ENCODE peak calls at places on chromosomes 7 and 10, in five cellular contexts. Q is fibroblast of lung; J is CD4-positive, alpha-beta T cell; B is endodermal cell; C is neural crest cell. L is an unnamed sample.

GRCh38 chr10:31136951-31137885 is 105.6 kb upstream of the ZNF438 start:
- DNase-seq in C (no peak), Q (peak; percentile 75), J (no peak), B (no peak), L (no peak)

GRCh38 chr7:44805950-44806349 is 9.5 kb downstream of the PPIA start:
- DNase-seq in J (no peak), B (no peak), Q (no peak), C (no peak), L (no peak)

GRCh38 chr7:113710310-113711106 is 208.3 kb downstream of the PPP1R3A start:
- DNase-seq in C (peak; percentile 45), B (peak; percentile 81), Q (peak; percentile 84), J (peak; percentile 19), L (no peak)

GRCh38 chr7:66007232-66007631 is 25.2 kb upstream of the GUSB start:
- DNase-seq in B (no peak), Q (no peak), J (no peak), C (no peak), L (no peak)

GRCh38 chr7:45986355-45987298 is 65.6 kb upstream of the IGFBP3 start:
- DNase-seq in C (no peak), Q (no peak), B (peak; percentile 24), J (no peak), L (no peak)

GRCh38 chr10:112184379-112184778 is 814 bp upstream of the GPAM start:
- DNase-seq in C (no peak), B (no peak), J (no peak), Q (no peak), L (no peak)

GRCh38 chr10:3486346-3487065 is 298.5 kb downstream of the KLF6 start:
- DNase-seq in B (peak; percentile 92), J (no peak), Q (peak; percentile 72), C (no peak), L (no peak)

GRCh38 chr7:51019891-51020855 is 237.5 kb upstream of the GRB10 start:
- DNase-seq in C (no peak), Q (peak; percentile 32), B (no peak), J (no peak), L (peak; percentile 60)

GRCh38 chr7:116075351-116076145 is 45.0 kb upstream of the TFEC start:
- DNase-seq in J (no peak), Q (peak; percentile 14), C (no peak), B (peak; percentile 60), L (no peak)

GRCh38 chr7:41135511-41135910 is 567.4 kb downstream of the INHBA start:
- DNase-seq in C (no peak), Q (no peak), B (no peak), J (no peak), L (no peak)

GRCh38 chr10:80529604-80530003 is 8.1 kb upstream of the SH2D4B start:
- DNase-seq in B (no peak), J (peak; percentile 66), C (no peak), Q (no peak), L (no peak)

GRCh38 chr10:122251459-122252255 is 19.4 kb upstream of the BTBD16 start:
- DNase-seq in Q (peak; percentile 43), J (no peak), C (no peak), B (peak; percentile 20), L (peak; percentile 17)

GRCh38 chr7:118288098-118288497 is 63.6 kb downstream of the ANKRD7 start:
- DNase-seq in C (no peak), B (no peak), Q (peak; percentile 19), J (no peak), L (no peak)

GRCh38 chr7:114415054-114415997 is 711 bp downstream of the FOXP2 start:
- DNase-seq in B (no peak), Q (no peak), J (no peak), C (no peak), L (no peak)

GRCh38 chr7:152761116-152761748 is 1.7 kb downstream of the ACTR3B start:
- DNase-seq in C (no peak), Q (peak; percentile 81), J (no peak), B (peak; percentile 28), L (no peak)

DNA sequence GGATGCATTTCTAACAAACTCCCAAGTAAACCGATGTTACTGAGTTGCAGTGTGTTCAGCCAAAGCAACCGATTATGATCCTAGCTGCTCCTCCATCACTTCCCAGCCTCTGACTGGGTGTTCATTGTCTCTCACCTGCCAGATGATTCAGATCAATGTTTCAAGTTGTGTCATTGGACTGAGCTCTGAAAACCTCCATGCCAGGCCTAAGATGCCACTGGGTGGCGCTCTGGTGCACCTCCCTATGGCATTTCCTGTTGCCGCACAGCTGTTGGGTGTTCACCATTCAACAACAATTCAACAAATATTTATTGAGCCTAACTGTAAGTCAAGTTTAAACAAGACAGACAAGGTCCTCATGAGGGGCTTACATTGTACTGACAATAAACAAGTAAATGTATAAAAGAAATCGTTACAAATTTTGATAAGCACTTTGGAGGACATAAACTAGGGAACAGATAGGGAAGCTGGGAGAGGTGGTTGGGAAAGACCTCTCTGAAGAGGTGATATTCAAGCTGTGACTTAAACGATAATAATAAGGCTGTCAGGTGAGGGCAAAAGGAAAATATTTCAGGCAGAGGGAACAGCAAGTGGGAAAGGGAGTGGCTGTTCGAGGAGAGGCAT is 22.8 kb downstream of the RGR start:
- DNase-seq in C (peak; percentile 42), Q (peak; percentile 30), J (peak; percentile 59), B (peak; percentile 91), L (no peak)
- TF ChIP-seq CTCF in C (peak; percentile 63), Q (peak; percentile 49), J (peak; percentile 53), B (peak; percentile 95), L (no peak)

GRCh38 chr10:69004821-69005220 is 16.2 kb downstream of the KIFBP start:
- DNase-seq in J (no peak), B (no peak), Q (peak; percentile 34), C (no peak), L (no peak)

GRCh38 chr10:69009360-69009759 is 20.8 kb downstream of the KIFBP start:
- DNase-seq in Q (no peak), B (no peak), J (no peak), C (no peak), L (no peak)

GRCh38 chr10:69010151-69010640 is 21.6 kb downstream of the KIFBP start:
- DNase-seq in Q (no peak), C (no peak), B (no peak), J (no peak), L (no peak)

GRCh38 chr10:69005704-69006103 is 17.1 kb downstream of the KIFBP start:
- DNase-seq in J (no peak), B (no peak), C (no peak), Q (no peak), L (no peak)

GRCh38 chr10:69007260-69007659 is 18.7 kb downstream of the KIFBP start:
- DNase-seq in Q (no peak), C (no peak), J (no peak), B (no peak), L (no peak)
- TF ChIP-seq CTCF in Q (no peak), C (no peak), J (no peak), B (peak; percentile 49), L (no peak)

DNA sequence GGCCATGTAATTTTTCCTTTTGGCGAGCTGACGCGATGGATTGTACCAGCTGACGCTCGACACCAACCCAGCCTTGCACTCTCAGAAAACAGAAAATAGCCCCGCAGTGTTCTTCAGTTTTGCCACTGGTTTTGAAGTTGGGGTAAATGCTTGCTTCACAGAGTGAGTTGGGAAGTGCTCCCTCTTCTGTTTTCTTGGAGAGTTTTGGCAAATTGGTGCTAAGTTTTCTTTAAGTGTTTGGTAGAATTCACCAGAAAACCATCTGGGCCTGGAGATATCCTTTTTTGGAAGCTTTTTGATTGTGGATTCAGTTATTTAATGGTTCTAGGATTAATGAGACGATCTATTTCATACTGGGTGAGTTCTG is 252.8 kb downstream of the ELFN1 start:
- DNase-seq in C (no peak), Q (no peak), J (no peak), B (no peak), L (no peak)
- TF ChIP-seq CTCF in C (no peak), Q (no peak), J (no peak), B (peak; percentile 43), L (no peak)

GRCh38 chr10:24480447-24480846 is 243.2 kb downstream of the ARHGAP21 start:
- DNase-seq in B (no peak), C (no peak), Q (no peak), J (no peak), L (no peak)

GRCh38 chr10:24476913-24477312 is 246.8 kb downstream of the ARHGAP21 start:
- DNase-seq in J (no peak), C (no peak), Q (no peak), B (no peak), L (no peak)

GRCh38 chr10:24475598-24475997 is 248.1 kb downstream of the ARHGAP21 start:
- DNase-seq in B (no peak), Q (no peak), C (no peak), J (no peak), L (no peak)

GRCh38 chr10:24479806-24480205 is 243.9 kb downstream of the ARHGAP21 start:
- DNase-seq in Q (no peak), J (no peak), C (no peak), B (no peak), L (no peak)

GRCh38 chr10:24477925-24478324 is 245.8 kb downstream of the ARHGAP21 start:
- DNase-seq in J (no peak), C (no peak), Q (no peak), B (no peak), L (no peak)
- TF ChIP-seq CTCF in J (no peak), C (no peak), Q (no peak), B (no peak), L (no peak)

DNA sequence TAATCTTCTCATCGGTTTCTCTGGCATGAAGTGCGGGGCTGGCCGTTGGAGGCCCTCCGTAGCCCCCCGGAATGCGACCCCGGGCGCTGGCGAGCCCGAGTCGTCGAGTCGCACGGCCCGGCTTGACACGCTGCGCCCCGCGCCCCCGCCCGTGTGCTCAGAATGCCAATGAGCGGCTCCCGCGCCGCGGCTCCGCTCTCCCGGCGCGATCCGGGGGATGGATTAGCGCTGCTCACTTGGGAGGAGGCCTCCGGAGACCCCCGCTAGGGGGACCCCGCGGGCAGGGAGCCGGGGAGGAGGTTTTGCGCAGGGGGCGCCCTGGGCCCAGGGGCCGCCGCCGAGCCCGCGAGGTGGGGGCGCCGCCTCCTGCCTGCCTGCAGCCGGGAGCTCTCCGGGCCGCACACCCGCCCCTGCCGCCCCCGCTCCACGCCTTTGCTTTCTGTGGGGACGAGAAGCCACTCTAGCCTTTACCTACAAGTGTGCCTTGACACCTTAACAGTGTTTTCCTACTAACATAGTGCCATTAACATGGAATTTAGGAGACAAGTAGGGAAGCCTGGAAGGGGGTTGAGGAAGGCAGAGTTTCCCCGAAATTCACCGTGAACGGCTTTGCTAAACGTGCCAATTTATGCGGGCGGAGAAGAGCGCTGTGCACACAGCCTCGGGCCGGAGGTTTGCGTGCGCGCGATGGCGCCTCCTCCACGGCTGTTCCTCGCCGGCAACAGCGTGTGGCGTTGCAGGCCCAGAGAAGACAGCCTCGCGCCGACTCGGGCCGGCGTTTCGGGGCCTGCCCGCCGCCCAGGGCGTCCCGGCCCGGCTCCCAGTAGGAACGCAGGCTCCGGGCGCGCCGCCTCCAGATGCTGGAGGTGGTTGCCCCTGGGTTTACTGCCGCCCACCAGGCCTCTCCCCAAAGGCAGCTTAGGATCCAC is 7.1 kb downstream of the SHH start:
- DNase-seq in J (peak; percentile 20), B (peak; percentile 95), C (peak; percentile 87), Q (peak; percentile 74), L (no peak)
- TF ChIP-seq CTCF in J (peak; percentile 40), B (peak; percentile 94), C (peak; percentile 74), Q (peak; percentile 46), L (no peak)